ENCODE peak calls at places on chromosomes 7 and 10, in six cellular contexts. G, N, D, J, W and H are unnamed samples.

GRCh38 chr10:17200885-17201164 is 647 bp downstream of the TRDMT1 start:
- DNase-seq in D (peak), G (peak), W (peak), N (peak), J (no peak), H (peak)

GRCh38 chr7:87853237-87853864 is 22.8 kb downstream of the SLC25A40 start:
- DNase-seq in D (no peak), J (no peak), G (peak), W (no peak), N (peak), H (peak)

GRCh38 chr7:41629711-41630111 is 73.2 kb downstream of the INHBA start:
- DNase-seq in N (peak), W (no peak), G (peak), J (no peak), D (no peak), H (peak)

GRCh38 chr7:103918928-103919868 is 70.3 kb downstream of the RELN start:
- DNase-seq in G (no peak), J (no peak), W (no peak), D (no peak), N (no peak), H (no peak)

GRCh38 chr7:33616752-33617151 is 288.6 kb upstream of the BMPER start:
- DNase-seq in J (no peak), N (peak), W (no peak), G (no peak), D (no peak), H (no peak)

GRCh38 chr10:32244421-32245207 is 102.3 kb downstream of the EPC1 start:
- DNase-seq in D (peak), W (no peak), J (no peak), N (no peak), G (no peak), H (no peak)

GRCh38 chr7:84781838-84782237 is 405.0 kb downstream of the SEMA3D start:
- DNase-seq in G (no peak), W (no peak), N (no peak), J (no peak), D (no peak), H (no peak)

GRCh38 chr10:60073397-60073780 is 167.0 kb upstream of the CCDC6 start:
- DNase-seq in D (peak), G (no peak), N (no peak), W (no peak), J (no peak), H (no peak)

GRCh38 chr7:144513332-144513731 is 109.8 kb upstream of the NOBOX start:
- DNase-seq in W (no peak), G (peak), J (no peak), N (no peak), D (peak), H (peak)

GRCh38 chr7:44180631-44181030 is 8.6 kb downstream of the GCK start:
- DNase-seq in D (no peak), G (no peak), J (no peak), W (peak), N (no peak), H (no peak)

GRCh38 chr7:15305002-15305600 is 256.7 kb downstream of the AGMO start:
- DNase-seq in D (peak), J (peak), G (peak), N (peak), W (peak), H (peak)

GRCh38 chr7:47720141-47720906 is 138.4 kb upstream of the TNS3 start:
- DNase-seq in D (no peak), G (peak), N (peak), W (no peak), J (no peak), H (peak)

GRCh38 chr10:103951942-103952341 is 15.0 kb upstream of the SLK start:
- DNase-seq in N (no peak), W (no peak), J (no peak), G (no peak), D (no peak), H (no peak)

GRCh38 chr10:77666821-77667220 is 29.2 kb upstream of the KCNMA1 start:
- DNase-seq in J (no peak), N (no peak), G (no peak), W (no peak), D (no peak), H (peak)

GRCh38 chr10:27252267-27253000 is 11.8 kb upstream of the ACBD5 start:
- DNase-seq in D (peak), N (peak), J (peak), G (peak), W (peak), H (peak)

GRCh38 chr10:16063350-16063749 is 203.0 kb upstream of the MINDY3 start:
- DNase-seq in N (no peak), J (no peak), G (no peak), W (no peak), D (no peak), H (no peak)

GRCh38 chr10:6755891-6756460 is 175.9 kb upstream of the PRKCQ start:
- DNase-seq in N (peak), D (no peak), W (no peak), J (no peak), G (peak), H (no peak)

GRCh38 chr10:49627644-49628247 is 13.9 kb downstream of the CHAT start:
- DNase-seq in J (no peak), N (no peak), D (no peak), G (no peak), W (no peak), H (no peak)

GRCh38 chr10:84158549-84158948 is 15.1 kb upstream of the GPR15LG start:
- DNase-seq in W (no peak), D (no peak), G (no peak), J (no peak), N (no peak), H (no peak)

GRCh38 chr10:114925675-114926204 is 12.3 kb upstream of the TRUB1 start:
- DNase-seq in W (peak), N (peak), D (peak), J (no peak), G (peak), H (peak)

GRCh38 chr10:72375585-72375984 is 20.9 kb upstream of the DNAJB12 start:
- DNase-seq in D (no peak), J (peak), G (peak), N (no peak), W (no peak), H (no peak)

GRCh38 chr10:21011433-21012018 is 114.4 kb upstream of the NEBL start:
- DNase-seq in N (no peak), J (no peak), D (no peak), G (no peak), W (no peak), H (no peak)

GRCh38 chr7:20304366-20304765 is 26.3 kb upstream of the ITGB8 start:
- DNase-seq in D (peak), W (no peak), J (no peak), N (no peak), G (no peak), H (no peak)

GRCh38 chr10:75399461-75400162 is 2.0 kb downstream of the ZNF503 start:
- DNase-seq in J (peak), D (peak), G (peak), N (peak), W (peak), H (peak)

GRCh38 chr10:72336259-72337038 is 18.3 kb downstream of the DNAJB12 start:
- DNase-seq in G (peak), N (no peak), J (peak), W (no peak), D (peak), H (no peak)

GRCh38 chr7:51354897-51355296 is 38.3 kb upstream of the COBL start:
- DNase-seq in N (no peak), D (no peak), W (no peak), G (no peak), J (peak), H (no peak)

GRCh38 chr7:54985405-54986360 is 33.1 kb upstream of the EGFR start:
- DNase-seq in W (peak), J (no peak), N (peak), D (peak), G (peak), H (peak)

GRCh38 chr7:29170781-29171180 is 23.8 kb upstream of the CHN2 start:
- DNase-seq in N (no peak), D (no peak), W (no peak), J (no peak), G (no peak), H (no peak)

DNA sequence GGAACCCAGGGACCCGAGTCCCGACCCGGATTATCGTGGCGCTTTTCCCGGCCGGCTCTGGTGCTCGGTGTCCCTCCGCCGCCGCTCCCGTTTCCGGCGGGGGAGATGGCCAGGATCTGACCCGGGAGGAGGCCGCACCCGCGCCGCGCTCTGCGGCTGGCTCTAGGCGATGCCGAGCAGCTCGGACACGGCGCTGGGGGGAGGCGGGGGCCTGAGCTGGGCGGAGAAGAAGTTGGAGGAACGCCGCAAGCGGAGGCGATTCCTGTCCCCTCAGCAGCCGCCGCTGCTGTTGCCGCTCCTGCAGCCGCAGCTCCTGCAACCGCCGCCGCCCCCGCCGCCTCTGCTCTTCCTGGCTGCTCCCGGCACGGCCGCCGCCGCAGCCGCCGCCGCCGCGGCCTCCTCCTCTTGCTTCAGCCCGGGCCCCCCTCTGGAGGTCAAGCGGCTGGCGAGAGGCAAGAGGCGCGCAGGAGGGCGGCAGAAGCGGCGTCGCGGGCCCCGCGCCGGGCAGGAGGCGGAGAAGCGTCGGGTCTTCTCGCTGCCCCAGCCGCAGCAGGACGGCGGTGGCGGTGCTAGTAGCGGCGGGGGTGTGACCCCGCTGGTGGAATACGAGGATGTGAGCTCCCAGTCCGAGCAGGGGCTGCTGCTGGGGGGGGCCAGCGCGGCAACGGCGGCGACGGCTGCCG is 558 bp downstream of the CDK13 start:
- DNase-seq in W (peak), J (peak), D (peak), G (peak), N (peak), H (peak)
- H3K4me3 ChIP-seq in W (peak), J (peak), D (peak), G (peak), N (peak), H (peak)

GRCh38 chr10:79128923-79129305 is 60.1 kb downstream of the ZMIZ1 start:
- DNase-seq in W (no peak), D (no peak), G (no peak), J (no peak), N (no peak), H (no peak)

GRCh38 chr10:79129361-79129997 is 60.7 kb downstream of the ZMIZ1 start:
- DNase-seq in J (peak), G (no peak), W (no peak), D (peak), N (peak), H (no peak)

GRCh38 chr10:79128241-79128922 is 59.6 kb downstream of the ZMIZ1 start:
- DNase-seq in D (no peak), J (no peak), G (no peak), N (no peak), W (no peak), H (no peak)

GRCh38 chr10:79126351-79126750 is 57.6 kb downstream of the ZMIZ1 start:
- DNase-seq in J (no peak), N (no peak), W (no peak), D (no peak), G (no peak), H (no peak)

GRCh38 chr10:79127151-79127961 is 58.6 kb downstream of the ZMIZ1 start:
- DNase-seq in W (peak), N (peak), D (peak), J (peak), G (peak), H (peak)
- TF ChIP-seq CTCF in W (no peak), N (no peak), D (no peak), J (no peak), G (no peak), H (no peak)

DNA sequence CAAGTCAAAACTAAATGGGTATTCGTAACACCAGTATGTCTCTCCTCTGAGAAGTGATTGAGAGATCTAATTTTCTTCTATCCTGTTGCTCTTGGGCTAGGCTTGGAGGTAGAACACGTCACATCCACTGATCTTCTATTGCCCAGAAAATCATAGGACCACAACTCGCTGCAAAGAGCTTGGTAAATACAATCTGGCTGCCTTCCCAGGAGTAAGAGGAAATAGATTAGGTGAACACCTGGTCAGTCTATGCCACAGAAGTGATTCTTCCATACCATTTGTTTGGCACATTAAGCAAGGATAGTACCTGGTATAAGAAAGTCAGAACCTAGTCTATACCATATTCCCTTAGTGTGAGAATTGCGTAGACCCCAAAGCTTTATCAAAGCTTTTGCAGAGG is 129.3 kb upstream of the PHYHIPL start:
- DNase-seq in D (no peak), N (no peak), G (no peak), J (no peak), W (no peak), H (no peak)
- H3K4me3 ChIP-seq in D (no peak), N (no peak), G (no peak), J (no peak), W (no peak), H (no peak)

DNA sequence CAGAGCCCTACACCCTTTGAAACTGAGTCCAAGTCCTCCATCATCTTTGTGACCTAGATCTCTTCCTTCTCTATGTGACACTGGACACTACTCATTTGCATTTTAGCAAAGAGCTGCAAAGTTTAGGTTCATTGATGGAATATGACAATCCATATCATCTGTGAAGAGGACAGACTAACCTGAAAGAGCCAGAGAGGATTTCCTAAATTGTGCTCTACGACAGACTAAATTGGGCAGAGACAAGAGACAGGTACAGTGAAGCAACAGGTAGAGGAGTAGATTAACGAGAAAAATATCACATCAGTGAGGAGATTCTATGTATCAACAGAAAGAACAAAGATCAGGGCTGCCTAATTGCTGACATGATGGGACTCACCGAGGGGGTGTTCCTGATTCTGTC is at the start of gene TAS2R3:
- DNase-seq in G (no peak), J (no peak), W (no peak), D (no peak), N (no peak), H (no peak)
- TF ChIP-seq CTCF in G (no peak), J (no peak), W (no peak), D (no peak), N (no peak), H (no peak)

GRCh38 chr7:157874208-157874816 is 537.5 kb downstream of the DNAJB6 start:
- DNase-seq in W (no peak), D (no peak), G (no peak), N (no peak), J (no peak), H (no peak)
- H3K4me3 ChIP-seq in W (no peak), D (no peak), G (no peak), N (no peak), J (no peak), H (no peak)

GRCh38 chr10:86782691-86783418 is 26.4 kb downstream of the BMPR1A start:
- DNase-seq in N (no peak), G (no peak), J (no peak), D (no peak), W (no peak), H (peak)
- TF ChIP-seq CTCF in N (no peak), G (no peak), J (no peak), D (no peak), W (no peak), H (no peak)

GRCh38 chr10:88975377-88975720 is 15.2 kb upstream of the FAS start:
- DNase-seq in D (no peak), G (no peak), W (no peak), J (no peak), N (no peak), H (no peak)
- H3K4me3 ChIP-seq in D (no peak), G (peak), W (peak), J (no peak), N (peak), H (peak)

GRCh38 chr10:70109064-70109729 is 23.4 kb downstream of the AIFM2 start:
- DNase-seq in W (no peak), J (no peak), G (no peak), N (no peak), D (no peak), H (no peak)

GRCh38 chr10:70101668-70102067 is 31.0 kb downstream of the AIFM2 start:
- DNase-seq in W (no peak), N (no peak), J (no peak), D (no peak), G (no peak), H (no peak)

GRCh38 chr10:70111496-70111895 is 21.1 kb downstream of the AIFM2 start:
- DNase-seq in G (no peak), W (no peak), J (no peak), D (no peak), N (no peak), H (no peak)

DNA sequence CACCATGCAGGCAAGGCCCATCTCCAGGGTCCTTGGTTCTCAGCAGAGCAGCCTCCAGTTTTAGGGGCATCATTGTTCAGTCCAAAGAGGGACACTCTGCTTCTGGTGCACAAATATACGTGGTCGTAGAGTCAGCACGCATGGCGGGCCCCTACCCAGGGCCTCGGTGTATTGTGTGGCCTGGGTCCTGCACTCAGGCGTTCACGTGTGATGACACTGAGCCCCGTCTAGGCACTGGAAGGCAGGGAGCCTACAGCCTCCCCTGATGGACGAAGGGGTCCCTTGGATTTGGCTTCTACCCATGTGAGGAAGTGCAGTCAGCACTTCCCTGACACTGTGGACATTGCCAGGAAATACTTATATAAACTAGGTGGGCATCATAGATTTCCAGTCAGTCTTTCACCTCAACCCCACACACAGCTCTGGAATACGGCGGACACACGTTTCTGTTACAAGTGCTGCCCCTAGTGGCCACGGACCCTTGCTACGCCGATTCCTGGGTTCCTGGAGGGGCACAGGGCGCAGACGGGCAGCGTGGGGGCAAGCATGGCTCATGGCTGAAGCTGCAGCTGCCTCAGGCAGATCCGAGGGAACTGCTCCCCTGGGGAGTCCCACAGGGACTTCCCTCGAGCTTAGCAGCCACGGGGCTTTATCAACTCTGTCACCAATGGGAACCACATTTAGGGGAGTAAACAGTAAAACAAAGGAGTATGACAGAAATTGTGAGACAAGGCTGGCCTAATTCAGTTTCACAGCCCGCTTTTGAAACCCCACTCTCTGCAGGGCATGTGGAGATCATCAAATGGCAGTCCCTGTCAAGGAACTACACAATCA is 25.4 kb downstream of the AIFM2 start:
- DNase-seq in W (no peak), D (no peak), N (no peak), G (no peak), J (peak), H (no peak)
- TF ChIP-seq CTCF in W (peak), D (peak), N (peak), G (peak), J (peak), H (peak)

GRCh38 chr7:95435422-95435780 is 573 bp upstream of the PON2 start:
- DNase-seq in N (no peak), G (no peak), W (no peak), D (no peak), J (no peak), H (no peak)
- H3K4me3 ChIP-seq in N (peak), G (peak), W (peak), D (peak), J (peak), H (peak)

GRCh38 chr10:131496351-131497052 is 185.0 kb upstream of the TCERG1L start:
- DNase-seq in W (no peak), D (no peak), J (no peak), N (no peak), G (no peak), H (no peak)
- TF ChIP-seq CTCF in W (no peak), D (no peak), J (peak), N (no peak), G (no peak), H (no peak)